ENCODE peak calls at places on chromosome 22, in nine cellular contexts. D, C, X, O, F, V, Q, J and K are unnamed samples.

GRCh38 chr22:36325163-36326031 is 62.4 kb downstream of the MYH9 start:
- DNase-seq in J (no peak), C (no peak), D (no peak), V (peak), X (no peak), F (no peak), Q (no peak), O (no peak), K (no peak)

GRCh38 chr22:30444632-30445437 is 19.3 kb downstream of the MTFP1 start:
- DNase-seq in J (peak), O (peak), Q (peak), D (peak), V (peak), X (peak), F (peak), C (peak), K (peak)

GRCh38 chr22:24920029-24920428 is 26.5 kb downstream of the LHFPL7 start:
- DNase-seq in O (no peak), Q (no peak), J (no peak), C (peak), V (no peak), X (no peak), F (no peak), D (no peak), K (no peak)

GRCh38 chr22:17732251-17732854 is 41.9 kb downstream of the BID start:
- DNase-seq in O (no peak), V (no peak), J (no peak), C (no peak), Q (no peak), X (no peak), F (no peak), D (no peak), K (no peak)

GRCh38 chr22:23882370-23882769 is 11.8 kb upstream of the MIF start:
- DNase-seq in F (no peak), Q (no peak), X (no peak), V (no peak), J (no peak), D (no peak), O (no peak), C (no peak), K (no peak)

GRCh38 chr22:24134090-24134846 is 47.0 kb upstream of the SUSD2 start:
- DNase-seq in F (no peak), Q (peak), V (no peak), X (peak), J (no peak), C (peak), O (no peak), D (no peak), K (no peak)

GRCh38 chr22:21712751-21713427 is 22.7 kb downstream of the YPEL1 start:
- DNase-seq in V (peak), Q (peak), C (peak), X (peak), D (peak), O (peak), J (peak), F (peak), K (peak)

GRCh38 chr22:11613898-11614755 is 3913.9 kb upstream of the OR11H1 start:
- DNase-seq in Q (no peak), V (no peak), D (no peak), X (no peak), J (no peak), C (no peak), F (no peak), O (no peak), K (no peak)

GRCh38 chr22:27386186-27386585 is 415.4 kb downstream of the MN1 start:
- DNase-seq in X (no peak), Q (no peak), O (no peak), V (no peak), J (no peak), C (no peak), F (no peak), D (no peak), K (no peak)

GRCh38 chr22:50049299-50050195 is 8.6 kb downstream of the TTLL8 start:
- DNase-seq in O (no peak), F (no peak), J (no peak), D (no peak), X (peak), C (no peak), V (no peak), Q (peak), K (no peak)

GRCh38 chr22:36009085-36009484 is 19.5 kb downstream of the RBFOX2 start:
- DNase-seq in D (no peak), Q (no peak), C (no peak), V (peak), J (no peak), X (no peak), F (no peak), O (no peak), K (no peak)

GRCh38 chr22:37244114-37244921 is at the start of gene RAC2:
- DNase-seq in F (peak), C (peak), J (peak), Q (peak), D (peak), X (peak), V (peak), O (peak), K (peak)

GRCh38 chr22:40240671-40241070 is 62.9 kb downstream of the TNRC6B start:
- DNase-seq in C (no peak), J (no peak), Q (no peak), F (no peak), D (no peak), X (no peak), V (no peak), O (no peak), K (no peak)

GRCh38 chr22:26168934-26169311 is 339 bp upstream of the SEZ6L start:
- DNase-seq in F (no peak), O (no peak), Q (no peak), C (no peak), D (no peak), J (no peak), X (no peak), V (no peak), K (no peak)

GRCh38 chr22:43396934-43397457 is 14.8 kb upstream of the MPPED1 start:
- DNase-seq in X (no peak), Q (no peak), F (no peak), D (no peak), V (no peak), C (no peak), O (no peak), J (no peak), K (no peak)

GRCh38 chr22:23518381-23519187 is 61.5 kb downstream of the IGLL1 start:
- DNase-seq in F (no peak), X (peak), Q (no peak), O (no peak), V (no peak), C (no peak), D (peak), J (no peak), K (no peak)

GRCh38 chr22:46504586-46504985 is 32.8 kb downstream of the CELSR1 start:
- DNase-seq in J (no peak), C (no peak), O (no peak), F (no peak), D (no peak), V (no peak), Q (no peak), X (no peak), K (no peak)

GRCh38 chr22:49641770-49642313 is 185.8 kb downstream of the BRD1 start:
- DNase-seq in F (no peak), J (no peak), X (no peak), C (no peak), O (no peak), D (no peak), Q (no peak), V (no peak), K (no peak)

GRCh38 chr22:46023558-46023981 is 46.6 kb upstream of the WNT7B start:
- DNase-seq in D (no peak), C (no peak), X (no peak), O (no peak), J (peak), F (no peak), V (peak), Q (no peak), K (no peak)

GRCh38 chr22:37927129-37927936 is 21.2 kb downstream of the MICALL1 start:
- DNase-seq in J (no peak), F (no peak), Q (no peak), V (no peak), X (no peak), O (no peak), C (no peak), D (peak), K (no peak)

GRCh38 chr22:36409911-36410756 is 22.4 kb upstream of the MYH9 start:
- DNase-seq in V (peak), C (no peak), F (peak), J (peak), Q (peak), D (no peak), X (no peak), O (peak), K (peak)

GRCh38 chr22:23834830-23835772 is 3.7 kb downstream of the DERL3 start:
- DNase-seq in C (no peak), F (no peak), O (no peak), J (peak), Q (no peak), D (peak), X (no peak), V (no peak), K (no peak)

GRCh38 chr22:35987487-35987886 is 41.1 kb downstream of the RBFOX2 start:
- DNase-seq in D (peak), O (no peak), V (peak), C (peak), F (no peak), Q (no peak), J (no peak), X (peak), K (no peak)

GRCh38 chr22:36470162-36470993 is 11.1 kb downstream of the TXN2 start:
- DNase-seq in J (peak), C (peak), V (peak), Q (peak), F (peak), O (peak), X (peak), D (peak), K (peak)

GRCh38 chr22:36341640-36342041 is 46.1 kb downstream of the MYH9 start:
- DNase-seq in X (no peak), C (no peak), O (no peak), D (no peak), J (no peak), Q (no peak), V (no peak), F (no peak), K (no peak)

GRCh38 chr22:44783581-44783980 is 31.2 kb downstream of the ARHGAP8 start:
- DNase-seq in C (no peak), D (no peak), X (no peak), F (no peak), Q (no peak), O (no peak), J (no peak), V (no peak), K (no peak)

GRCh38 chr22:23245799-23246136 is 65.5 kb downstream of the BCR start:
- DNase-seq in Q (no peak), F (no peak), D (no peak), J (no peak), V (no peak), C (no peak), X (no peak), O (no peak), K (no peak)

GRCh38 chr22:46737976-46738641 is at the start of gene CERK:
- DNase-seq in C (peak), J (peak), F (peak), D (peak), O (no peak), Q (peak), V (peak), X (peak), K (peak)

GRCh38 chr22:44088976-44089570 is 65.0 kb downstream of the PARVB start:
- DNase-seq in V (no peak), C (no peak), F (no peak), J (no peak), Q (no peak), O (no peak), D (no peak), X (no peak), K (no peak)

GRCh38 chr22:38208549-38209097 is 6.8 kb downstream of the MAFF start:
- DNase-seq in V (no peak), F (no peak), X (no peak), J (no peak), C (no peak), D (no peak), O (no peak), Q (no peak), K (no peak)

GRCh38 chr22:46531776-46532175 is 5.6 kb downstream of the CELSR1 start:
- DNase-seq in C (no peak), V (no peak), Q (no peak), J (no peak), F (no peak), O (no peak), X (no peak), D (no peak), K (no peak)

GRCh38 chr22:38782402-38783094 is 11.4 kb downstream of the DNAL4 start:
- DNase-seq in V (peak), F (no peak), J (no peak), O (no peak), D (no peak), Q (no peak), C (peak), X (peak), K (peak)

GRCh38 chr22:24554316-24555159 is at the start of gene GUCD1:
- DNase-seq in Q (peak), V (peak), O (no peak), X (no peak), F (peak), J (peak), D (no peak), C (peak), K (peak)

GRCh38 chr22:47064016-47064415 is 301.6 kb downstream of the TBC1D22A start:
- DNase-seq in F (no peak), J (no peak), O (no peak), C (no peak), X (no peak), D (peak), V (no peak), Q (no peak), K (no peak)

GRCh38 chr22:23845661-23846469 is 7.1 kb upstream of the DERL3 start:
- DNase-seq in F (no peak), O (no peak), D (peak), Q (no peak), J (no peak), X (no peak), V (no peak), C (no peak), K (no peak)

GRCh38 chr22:47169801-47170140 is 407.3 kb downstream of the TBC1D22A start:
- DNase-seq in F (no peak), C (no peak), Q (no peak), V (no peak), O (no peak), X (no peak), J (no peak), D (no peak), K (no peak)

GRCh38 chr22:37545703-37546435 is 14.4 kb upstream of the CDC42EP1 start:
- DNase-seq in D (no peak), C (no peak), V (peak), F (no peak), J (peak), X (no peak), O (no peak), Q (no peak), K (no peak)

GRCh38 chr22:22691716-22692701 is 47.6 kb downstream of the GGTLC2 start:
- DNase-seq in V (peak), C (peak), F (no peak), O (no peak), X (no peak), D (no peak), J (no peak), Q (no peak), K (no peak)

GRCh38 chr22:29112102-29112501 is 39.3 kb downstream of the KREMEN1 start:
- DNase-seq in F (no peak), X (no peak), C (no peak), D (no peak), V (no peak), Q (no peak), O (no peak), J (no peak), K (no peak)
- TF ChIP-seq CTCF in F (peak), X (peak), C (no peak), D (no peak), V (no peak), Q (no peak), O (no peak), J (no peak), K (no peak)

DNA sequence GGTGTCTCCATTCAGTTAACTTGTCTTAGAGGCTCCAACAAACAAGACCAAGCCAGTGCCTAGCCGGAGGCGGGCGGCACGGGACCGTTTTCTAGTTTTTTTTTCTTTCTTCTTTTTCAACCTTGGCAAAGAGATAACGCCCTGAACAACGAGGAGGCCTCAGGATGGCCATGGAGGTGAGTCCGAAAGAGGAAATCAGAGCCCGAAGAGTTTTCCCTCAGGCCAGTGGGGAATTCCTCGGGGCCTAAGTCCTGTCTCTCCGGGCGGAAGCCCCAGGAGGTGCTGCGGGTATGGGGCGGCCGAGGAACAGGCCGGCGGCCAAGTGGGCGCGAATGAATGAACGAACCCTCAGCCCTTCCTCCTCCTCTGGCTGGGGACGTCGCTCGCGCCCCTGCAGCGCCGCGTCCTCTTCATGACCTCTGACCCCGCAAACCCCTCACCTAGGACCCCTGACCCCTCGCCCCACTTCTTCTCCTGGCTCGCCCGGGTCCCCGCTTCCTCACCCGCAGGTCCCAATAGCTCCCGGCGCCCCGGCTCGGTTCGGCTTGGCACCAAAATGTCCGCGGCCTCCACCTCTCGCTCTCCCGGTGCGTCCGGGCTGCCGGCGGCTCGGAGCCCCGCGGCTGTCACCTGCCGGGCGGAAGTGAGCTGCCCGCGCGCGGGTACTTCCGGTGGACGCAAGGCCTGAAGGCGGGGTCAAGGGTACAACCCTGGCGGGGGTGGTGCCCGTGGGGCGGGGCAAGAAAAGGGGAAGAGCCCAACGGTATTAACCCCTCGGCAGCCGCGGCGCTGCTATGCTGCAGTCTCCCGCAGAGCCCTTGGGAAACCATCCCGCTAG is at the start of gene AP1B1:
- DNase-seq in D (peak), Q (peak), V (peak), O (peak), C (peak), F (peak), J (peak), X (peak), K (peak)
- TF ChIP-seq CTCF in D (no peak), Q (no peak), V (no peak), O (no peak), C (no peak), F (no peak), J (no peak), X (no peak), K (no peak)

GRCh38 chr22:20155330-20156041 is 4.6 kb upstream of the CCDC188 start:
- DNase-seq in V (peak), Q (no peak), O (no peak), C (peak), D (peak), X (peak), F (peak), J (no peak), K (no peak)

GRCh38 chr22:20153945-20154344 is 3.1 kb upstream of the CCDC188 start:
- DNase-seq in X (no peak), C (no peak), D (no peak), F (no peak), J (peak), O (no peak), V (no peak), Q (no peak), K (no peak)

GRCh38 chr22:20156611-20157415 is 6.0 kb upstream of the CCDC188 start:
- DNase-seq in J (peak), F (peak), V (peak), D (peak), X (peak), C (peak), O (peak), Q (peak), K (peak)

GRCh38 chr22:20156042-20156389 is 5.2 kb upstream of the CCDC188 start:
- DNase-seq in D (no peak), O (no peak), F (no peak), X (no peak), C (no peak), J (no peak), V (no peak), Q (no peak), K (no peak)

GRCh38 chr22:20154602-20155183 is 3.8 kb upstream of the CCDC188 start:
- DNase-seq in O (no peak), Q (no peak), D (peak), V (no peak), C (peak), F (no peak), J (no peak), X (peak), K (no peak)
- TF ChIP-seq CTCF in O (no peak), Q (no peak), D (peak), V (no peak), C (peak), F (no peak), J (no peak), X (peak), K (no peak)

GRCh38 chr22:48576333-48577013 is 1251.2 kb downstream of the BRD1 start:
- DNase-seq in D (peak), J (peak), F (no peak), Q (no peak), O (no peak), V (no peak), C (peak), X (no peak), K (no peak)
- TF ChIP-seq CTCF in D (peak), J (no peak), F (no peak), Q (no peak), O (no peak), V (no peak), C (peak), X (no peak), K (no peak)